ENCODE peak calls at places on chromosomes 2 and 18, in nine cellular contexts. P is cardiac septum; V is stimulated activated CD4-positive, alpha-beta T cell treated with anti-CD3 and anti-CD28 coated beads, Interleukin-1b, Interleukin-23, amount 100 ng/mL, for 48 hours; J is amniotic stem cell; T is astrocyte; B is HT-29; X is KBM-7; D is H54; G is activated CD4-positive, alpha-beta T cell treated with anti-CD3 and anti-CD28 coated beads, Interleukin-2, amount 50 U/mL, for 4 hours. U is an unnamed sample.

GRCh38 chr2:160125366-160125765 is 63.0 kb upstream of the PLA2R1 start:
- DNase-seq in T (no peak), X (no peak), P (no peak), D (no peak), B (no peak), G (no peak), J (no peak), V (no peak), U (no peak)

GRCh38 chr2:107197601-107198000 is 311.6 kb upstream of the ST6GAL2 start:
- DNase-seq in T (no peak), J (no peak), B (no peak), G (no peak), D (no peak), V (no peak), P (no peak), X (no peak), U (no peak)

GRCh38 chr2:104043864-104044263 is 810.1 kb upstream of the POU3F3 start:
- DNase-seq in B (peak), J (no peak), G (no peak), X (no peak), D (no peak), T (no peak), P (no peak), V (no peak), U (no peak)

GRCh38 chr18:55189972-55190371 is 230.7 kb upstream of the CCDC68 start:
- DNase-seq in T (no peak), D (no peak), B (peak), V (no peak), P (no peak), X (no peak), J (no peak), G (no peak), U (no peak)

GRCh38 chr2:227717687-227718567 is at the start of gene SLC19A3:
- DNase-seq in J (no peak), B (peak), P (peak), G (no peak), X (no peak), D (peak), T (peak), V (peak), U (peak)

GRCh38 chr2:216658702-216659231 is 25.5 kb downstream of the IGFBP2 start:
- DNase-seq in J (no peak), G (no peak), P (no peak), B (no peak), T (no peak), V (no peak), X (no peak), D (no peak), U (no peak)

GRCh38 chr2:54601339-54601738 is 122.1 kb upstream of the EML6 start:
- DNase-seq in V (no peak), J (no peak), T (peak), B (no peak), D (no peak), P (no peak), G (no peak), X (no peak), U (no peak)

GRCh38 chr2:166517533-166517932 is 23.5 kb upstream of the SCN7A start:
- DNase-seq in P (no peak), V (no peak), G (no peak), X (no peak), B (no peak), J (no peak), T (no peak), D (no peak), U (no peak)

GRCh38 chr2:237901932-237902846 is 42.8 kb downstream of the RAMP1 start:
- DNase-seq in P (no peak), J (no peak), G (no peak), B (no peak), T (no peak), D (no peak), V (no peak), X (no peak), U (no peak)

GRCh38 chr2:208671312-208671711 is 264.7 kb downstream of the PTH2R start:
- DNase-seq in P (no peak), X (no peak), V (no peak), B (no peak), G (no peak), J (no peak), D (no peak), T (no peak), U (no peak)

GRCh38 chr2:188416367-188416766 is 124.7 kb downstream of the GULP1 start:
- DNase-seq in X (no peak), T (no peak), B (no peak), D (no peak), J (no peak), P (no peak), G (no peak), V (no peak), U (no peak)

GRCh38 chr18:10707294-10707693 is 181.5 kb downstream of the NAPG start:
- DNase-seq in V (no peak), X (no peak), D (no peak), B (no peak), P (no peak), G (no peak), T (no peak), J (no peak), U (no peak)

GRCh38 chr2:84925336-84925723 is 19.9 kb downstream of the TMSB10 start:
- DNase-seq in V (no peak), T (no peak), D (no peak), X (no peak), J (no peak), B (no peak), G (no peak), P (no peak), U (no peak)

GRCh38 chr2:159094173-159094737 is 125.8 kb downstream of the TANC1 start:
- DNase-seq in B (peak), P (no peak), D (no peak), V (peak), G (no peak), T (peak), J (no peak), X (no peak), U (peak)

GRCh38 chr2:239866350-239866749 is 158.8 kb downstream of the NDUFA10 start:
- DNase-seq in D (no peak), V (no peak), B (no peak), J (no peak), P (no peak), G (no peak), X (no peak), T (no peak), U (no peak)

GRCh38 chr2:216517447-216517846 is 18.8 kb downstream of the RPL37A start:
- DNase-seq in X (no peak), G (no peak), J (no peak), B (no peak), V (no peak), T (no peak), D (no peak), P (no peak), U (no peak)

GRCh38 chr2:235605999-235606715 is 112.3 kb downstream of the AGAP1 start:
- DNase-seq in X (no peak), P (no peak), B (no peak), J (no peak), T (peak), V (no peak), D (no peak), G (no peak), U (no peak)

GRCh38 chr18:52343138-52343537 is 3.1 kb downstream of the DCC start:
- DNase-seq in X (no peak), J (no peak), B (no peak), D (no peak), G (no peak), V (no peak), T (no peak), P (no peak), U (no peak)

GRCh38 chr2:108570416-108570815 is 36.1 kb downstream of the LIMS1 start:
- DNase-seq in T (peak), J (no peak), P (no peak), V (no peak), B (no peak), D (no peak), X (no peak), G (no peak), U (no peak)

U was measured in adrenal gland.